ENCODE peak calls at places on chromosomes 11 and 22, in ten cellular contexts. H, L, S, R, W, Q, M, Z, A and U are unnamed samples.
A peak's percentile ranks its signal among the peaks of the same experiment; 100 is the strongest.

GRCh38 chr11:6736495-6737121 is 35.2 kb downstream of the OR2AG2 start:
- DNase-seq in R (no peak), M (no peak), Q (no peak), W (no peak), H (no peak), L (no peak), Z (peak; percentile 9), S (no peak), A (no peak), U (no peak)

GRCh38 chr11:122207505-122207904 is 91.5 kb upstream of the BLID start:
- DNase-seq in Z (peak; percentile 85), Q (no peak), A (no peak), R (no peak), W (no peak), M (no peak), H (no peak), S (no peak), L (peak; percentile 26), U (peak; percentile 73)

GRCh38 chr11:69746780-69747742 is 28.1 kb downstream of the FGF4 start:
- DNase-seq in Z (no peak), H (no peak), L (no peak), A (no peak), Q (no peak), W (no peak), S (no peak), R (no peak), M (no peak), U (no peak)

GRCh38 chr11:8719260-8720190 is 36.9 kb downstream of the RPL27A start:
- DNase-seq in W (peak; percentile 91), H (no peak), M (no peak), S (no peak), Q (peak; percentile 86), A (no peak), R (no peak), Z (peak; percentile 95), L (peak; percentile 65), U (peak; percentile 86)

GRCh38 chr22:23897320-23897719 is 3.1 kb downstream of the MIF start:
- DNase-seq in Q (no peak), W (no peak), R (no peak), Z (no peak), H (no peak), L (no peak), A (no peak), M (no peak), S (no peak), U (no peak)

GRCh38 chr11:110165039-110165438 is 71.8 kb downstream of the ZC3H12C start:
- DNase-seq in W (no peak), Z (no peak), M (no peak), L (no peak), R (no peak), S (no peak), Q (no peak), A (no peak), H (no peak), U (no peak)

GRCh38 chr22:24969588-24970301 is 17.2 kb downstream of the KIAA1671 start:
- DNase-seq in Q (no peak), Z (peak; percentile 48), R (no peak), M (no peak), H (no peak), A (no peak), L (peak; percentile 69), S (no peak), W (no peak), U (peak; percentile 41)

GRCh38 chr11:60919320-60919719 is 4.9 kb upstream of the TMEM132A start:
- DNase-seq in A (no peak), L (no peak), Z (no peak), W (no peak), M (no peak), H (no peak), Q (no peak), R (no peak), S (no peak), U (no peak)

GRCh38 chr11:105032495-105032894 is 2.4 kb downstream of the CASP1 start:
- DNase-seq in S (no peak), W (no peak), L (no peak), Z (no peak), A (no peak), H (no peak), M (no peak), R (no peak), Q (no peak), U (no peak)

GRCh38 chr11:105035262-105035620 is 297 bp upstream of the CASP1 start:
- DNase-seq in R (no peak), Z (no peak), W (no peak), M (no peak), L (no peak), S (no peak), H (no peak), Q (no peak), A (no peak), U (no peak)

GRCh38 chr11:105033344-105033743 is 1.6 kb downstream of the CASP1 start:
- DNase-seq in A (no peak), H (no peak), Z (no peak), M (no peak), S (no peak), W (no peak), L (no peak), Q (no peak), R (no peak), U (no peak)

DNA sequence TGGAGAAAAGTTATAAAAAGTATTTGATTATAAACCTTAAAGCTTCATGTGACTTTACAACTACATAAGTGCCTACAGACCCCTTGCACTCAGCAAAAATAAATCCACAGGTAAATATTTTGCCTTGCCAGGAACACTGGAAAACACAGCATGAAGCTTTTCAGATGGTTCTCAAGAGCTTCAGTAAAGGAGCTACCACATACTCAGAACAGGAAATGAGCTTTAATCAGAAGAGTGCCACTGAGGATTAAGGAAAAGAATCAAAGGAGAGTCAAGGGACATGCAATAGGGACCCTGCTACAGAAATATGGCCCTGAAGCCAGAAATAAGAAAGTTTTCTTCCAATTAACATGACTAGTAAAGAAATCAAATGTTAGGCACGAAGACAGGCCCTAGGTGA is 1.2 kb downstream of the CASP1 start:
- DNase-seq in H (no peak), Z (no peak), L (no peak), Q (no peak), M (no peak), S (no peak), W (no peak), A (no peak), R (no peak), U (no peak)
- H3K4me3 ChIP-seq in H (no peak overlapping the region), Z (no peak overlapping the region), L (peak overlapping the region; percentile 50), Q (peak overlapping the region; percentile 57), M (peak overlapping the region; percentile 61), S (no peak overlapping the region), W (no peak overlapping the region), A (no peak overlapping the region), R (no peak overlapping the region), U (no peak overlapping the region)

GRCh38 chr11:128714121-128714520 is 20.2 kb downstream of the FLI1 start:
- DNase-seq in H (no peak), R (no peak), W (no peak), Z (no peak), Q (no peak), S (no peak), A (no peak), M (no peak), L (no peak), U (no peak)

GRCh38 chr11:128714881-128715280 is 21.0 kb downstream of the FLI1 start:
- DNase-seq in A (no peak), H (no peak), S (no peak), M (no peak), Q (peak; percentile 59), R (no peak), W (peak; percentile 88), L (no peak), Z (peak; percentile 95), U (peak; percentile 94)

GRCh38 chr11:128716231-128716630 is 22.4 kb downstream of the FLI1 start:
- DNase-seq in R (no peak), A (no peak), S (no peak), H (no peak), W (no peak), L (no peak), Z (peak; percentile 33), Q (no peak), M (no peak), U (no peak)

GRCh38 chr11:128716661-128717210 is 22.9 kb downstream of the FLI1 start:
- DNase-seq in H (peak; percentile 65), S (no peak), A (no peak), Z (peak; percentile 52), M (no peak), Q (no peak), R (no peak), L (no peak), W (no peak), U (peak; percentile 56)

DNA sequence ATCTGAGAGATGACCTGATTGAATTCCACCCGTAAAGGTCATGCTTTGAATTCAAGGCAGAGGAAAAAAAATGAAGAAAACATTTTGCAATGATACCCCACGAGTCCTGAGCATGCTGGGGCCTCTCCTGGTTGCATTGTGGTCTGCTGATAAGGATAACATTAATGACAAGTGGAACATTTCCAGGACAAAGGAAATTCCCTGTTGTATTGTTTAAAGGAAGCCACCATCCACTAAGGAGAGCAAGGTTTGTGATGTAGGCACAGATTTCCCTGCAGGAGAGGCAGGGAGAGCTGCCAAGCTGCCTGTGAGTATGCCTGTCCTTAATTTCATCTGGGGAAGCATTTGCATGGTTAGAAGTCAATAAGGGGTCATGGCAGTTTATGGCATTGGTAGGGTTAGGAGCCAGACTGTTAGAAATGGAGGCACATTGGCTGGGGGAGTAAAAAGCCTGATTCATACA is 21.9 kb downstream of the FLI1 start:
- DNase-seq in H (no peak), W (no peak), A (no peak), L (no peak), M (no peak), Q (no peak), S (no peak), Z (peak; percentile 68), R (no peak), U (peak; percentile 96)
- H3K4me3 ChIP-seq in H (no peak overlapping the region), W (no peak overlapping the region), A (no peak overlapping the region), L (no peak overlapping the region), M (no peak overlapping the region), Q (no peak overlapping the region), S (no peak overlapping the region), Z (no peak overlapping the region), R (no peak overlapping the region), U (no peak overlapping the region)

DNA sequence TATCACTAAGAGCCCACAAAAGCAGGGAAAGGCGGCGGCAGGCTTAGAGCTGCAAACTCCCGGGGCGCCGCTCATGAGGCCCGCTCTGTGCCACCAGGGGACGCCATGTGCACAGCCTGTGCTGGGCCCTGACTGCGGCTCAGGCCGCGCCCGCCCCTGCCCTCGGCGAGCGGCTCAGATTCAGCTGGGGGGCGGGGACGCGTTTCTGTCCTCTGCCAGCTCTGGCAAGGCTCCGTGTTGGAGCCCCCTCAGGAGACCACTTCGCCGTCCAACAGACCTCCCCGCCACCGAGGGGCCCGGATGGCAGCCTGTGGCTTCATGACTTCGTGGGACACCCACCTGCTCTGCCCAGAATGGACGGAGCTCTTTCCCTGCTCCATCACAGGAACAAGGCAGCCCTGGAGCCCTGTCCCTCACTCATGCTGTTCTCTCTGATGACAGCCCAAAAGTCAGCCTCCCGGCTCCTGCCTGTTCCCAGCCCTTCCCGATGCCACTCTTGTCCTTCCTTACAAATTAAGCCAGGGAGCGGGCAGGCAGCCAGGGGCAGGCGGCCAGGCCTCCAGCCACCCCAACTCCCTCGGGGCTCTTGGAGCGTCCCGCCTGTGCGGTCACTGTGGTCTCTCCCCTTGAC is 69.1 kb downstream of the NAT10 start:
- DNase-seq in A (peak; percentile 90), H (peak; percentile 83), Q (peak; percentile 93), R (peak; percentile 46), M (peak; percentile 88), S (peak; percentile 93), W (no peak), Z (peak; percentile 74), L (peak; percentile 71), U (peak; percentile 73)
- H3K4me3 ChIP-seq in A (peak overlapping the region; percentile 26), H (no peak overlapping the region), Q (peak overlapping the region; percentile 42), R (peak overlapping the region; percentile 13), M (peak overlapping the region; percentile 36), S (no peak overlapping the region), W (peak overlapping the region; percentile 20), Z (peak overlapping the region; percentile 36), L (peak overlapping the region; percentile 34), U (peak overlapping the region; percentile 36)

DNA sequence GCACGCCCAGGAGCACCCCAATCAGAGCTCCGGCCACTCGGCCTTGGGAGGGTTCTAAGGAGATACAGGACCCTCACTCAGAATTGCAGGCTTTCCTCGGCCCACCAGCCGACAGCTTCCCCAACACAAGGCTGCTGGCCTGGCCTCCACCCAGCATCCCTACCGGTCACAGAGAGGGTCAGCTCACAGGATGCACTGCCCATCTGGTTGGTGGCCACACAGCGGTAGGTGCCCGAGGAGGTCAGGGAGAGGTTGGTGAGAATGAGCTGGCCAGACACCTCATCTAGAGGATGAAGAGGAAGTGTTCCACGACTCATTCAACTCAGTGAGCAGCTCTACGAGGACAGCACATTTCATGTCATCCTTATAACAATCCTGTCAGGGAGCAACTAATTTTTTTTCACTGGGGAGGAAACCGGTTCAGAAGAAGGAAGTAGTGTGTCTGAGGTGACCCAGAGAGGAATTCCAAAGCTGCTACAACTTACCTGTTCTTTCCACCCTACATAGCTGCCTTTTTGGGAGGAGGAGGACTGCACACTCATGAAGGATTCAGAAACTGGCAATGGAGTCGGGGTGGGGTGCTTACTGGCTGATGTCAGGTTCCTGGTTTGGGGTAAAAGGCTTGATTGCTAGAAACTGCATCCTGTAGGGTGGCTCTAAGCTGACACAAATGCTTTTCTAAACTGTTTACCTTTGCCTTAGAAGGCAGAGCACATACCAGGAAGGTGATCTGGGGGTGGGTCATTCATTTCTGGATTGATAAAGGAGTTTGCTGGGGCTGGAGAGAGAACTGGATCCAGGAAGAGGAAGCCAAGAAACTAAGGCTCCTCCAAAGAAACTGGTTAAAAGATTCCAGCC is 3.3 kb downstream of the VSIG2 start:
- DNase-seq in H (peak; percentile 62), Z (peak; percentile 32), L (peak; percentile 7), Q (peak; percentile 80), A (no peak), M (no peak), W (no peak), S (peak; percentile 63), R (no peak), U (no peak)
- H3K4me3 ChIP-seq in H (no peak overlapping the region), Z (no peak overlapping the region), L (no peak overlapping the region), Q (no peak overlapping the region), A (no peak overlapping the region), M (no peak overlapping the region), W (no peak overlapping the region), S (no peak overlapping the region), R (no peak overlapping the region), U (no peak overlapping the region)